ENCODE peak calls at places on chromosomes 11 and 22, in ten cellular contexts. O is A549, M is tibial nerve, H is sigmoid colon, Q is stomach, V is ovary, D is HepG2, G is esophagus muscularis mucosa, B is K562, K is H1. I is an unnamed sample.

GRCh38 chr22:44091021-44091721 is 67.1 kb downstream of the PARVB start:
- DNase-seq in G (no peak), H (peak), D (peak), O (peak), K (no peak), B (peak), Q (no peak), V (no peak), M (no peak), I (no peak)

GRCh38 chr22:47066616-47066905 is 304.1 kb downstream of the TBC1D22A start:
- DNase-seq in B (no peak), G (no peak), H (no peak), O (no peak), Q (no peak), V (no peak), K (no peak), D (no peak), M (no peak), I (peak)

GRCh38 chr11:2933376-2934056 is 4.3 kb upstream of the PHLDA2 start:
- DNase-seq in G (no peak), K (peak), H (peak), D (no peak), O (peak), M (no peak), V (no peak), B (no peak), Q (peak), I (peak)

GRCh38 chr11:72642815-72643511 is 31.3 kb downstream of the PDE2A start:
- DNase-seq in H (peak), B (peak), M (no peak), Q (peak), G (no peak), V (peak), O (peak), D (no peak), K (peak), I (peak)

GRCh38 chr22:49960967-49961600 is 512 bp downstream of the PIM3 start:
- DNase-seq in G (no peak), B (peak), O (peak), K (peak), Q (peak), D (no peak), H (peak), M (no peak), V (peak), I (peak)

GRCh38 chr11:1454576-1454975 is 32.0 kb downstream of the MOB2 start:
- DNase-seq in O (no peak), V (no peak), G (no peak), M (no peak), K (no peak), D (no peak), B (no peak), Q (no peak), H (no peak), I (no peak)

GRCh38 chr11:128776434-128777284 is 82.8 kb downstream of the FLI1 start:
- DNase-seq in V (peak), Q (peak), O (peak), B (peak), K (peak), H (no peak), M (no peak), G (no peak), D (no peak), I (no peak)

GRCh38 chr11:27719575-27719925 is 19.3 kb upstream of the BDNF start:
- DNase-seq in K (no peak), G (no peak), Q (no peak), D (no peak), V (no peak), O (no peak), B (no peak), H (no peak), M (no peak), I (no peak)

GRCh38 chr22:47175761-47176359 is 413.4 kb downstream of the TBC1D22A start:
- DNase-seq in H (peak), G (no peak), V (peak), M (no peak), O (no peak), K (no peak), B (no peak), D (no peak), Q (no peak), I (peak)

GRCh38 chr22:31173386-31174145 is 13.6 kb downstream of the RNF185 start:
- DNase-seq in D (no peak), Q (no peak), G (no peak), M (no peak), V (no peak), H (no peak), B (no peak), O (peak), K (no peak), I (no peak)

GRCh38 chr22:28019360-28019759 is 100.3 kb upstream of the PITPNB start:
- DNase-seq in B (no peak), G (no peak), H (peak), K (no peak), D (no peak), V (peak), Q (peak), O (no peak), M (no peak), I (peak)

GRCh38 chr11:18853086-18853720 is 61.6 kb upstream of the PTPN5 start:
- DNase-seq in M (no peak), K (peak), D (peak), O (peak), Q (no peak), B (no peak), V (no peak), H (no peak), G (no peak), I (no peak)

GRCh38 chr11:63931045-63931444 is 7.8 kb upstream of the NAA40 start:
- DNase-seq in Q (no peak), H (no peak), O (no peak), V (no peak), M (no peak), K (no peak), G (no peak), B (no peak), D (no peak), I (no peak)

GRCh38 chr11:18312663-18313420 is 9.1 kb downstream of the HPS5 start:
- DNase-seq in K (no peak), M (no peak), O (no peak), D (no peak), V (no peak), Q (no peak), H (no peak), B (no peak), G (no peak), I (no peak)

GRCh38 chr22:40183029-40183581 is 5.4 kb downstream of the TNRC6B start:
- DNase-seq in H (peak), Q (no peak), V (no peak), D (peak), M (peak), O (no peak), G (no peak), B (no peak), K (no peak), I (peak)

GRCh38 chr11:6656936-6657335 is 1.3 kb upstream of the DCHS1 start:
- DNase-seq in V (no peak), B (no peak), G (peak), H (no peak), M (no peak), D (no peak), K (peak), O (no peak), Q (no peak), I (no peak)

GRCh38 chr11:60912851-60913550 is 957 bp upstream of the TMEM109 start:
- DNase-seq in G (no peak), K (no peak), H (peak), V (no peak), Q (peak), D (no peak), O (no peak), M (no peak), B (no peak), I (no peak)

GRCh38 chr11:60910281-60910687 is 3.7 kb upstream of the TMEM109 start:
- DNase-seq in B (no peak), O (no peak), M (no peak), Q (peak), K (no peak), D (no peak), G (no peak), H (peak), V (no peak), I (peak)

GRCh38 chr11:60910711-60911366 is 3.1 kb upstream of the TMEM109 start:
- DNase-seq in B (no peak), H (peak), G (no peak), O (no peak), D (no peak), V (no peak), Q (no peak), M (no peak), K (no peak), I (no peak)

GRCh38 chr11:60913793-60914619 is at the start of gene TMEM109:
- DNase-seq in K (peak), H (peak), G (peak), D (peak), B (peak), M (peak), O (peak), Q (peak), V (peak), I (peak)

GRCh38 chr11:60912223-60912850 is 1.6 kb upstream of the TMEM109 start:
- DNase-seq in M (no peak), K (no peak), V (no peak), O (no peak), G (no peak), D (no peak), B (no peak), Q (no peak), H (no peak), I (no peak)
- TF ChIP-seq EP300 in M (no peak), K (no peak), V (no peak), O (no peak), G (no peak), D (no peak), B (no peak), Q (no peak), H (no peak), I (no peak)

DNA sequence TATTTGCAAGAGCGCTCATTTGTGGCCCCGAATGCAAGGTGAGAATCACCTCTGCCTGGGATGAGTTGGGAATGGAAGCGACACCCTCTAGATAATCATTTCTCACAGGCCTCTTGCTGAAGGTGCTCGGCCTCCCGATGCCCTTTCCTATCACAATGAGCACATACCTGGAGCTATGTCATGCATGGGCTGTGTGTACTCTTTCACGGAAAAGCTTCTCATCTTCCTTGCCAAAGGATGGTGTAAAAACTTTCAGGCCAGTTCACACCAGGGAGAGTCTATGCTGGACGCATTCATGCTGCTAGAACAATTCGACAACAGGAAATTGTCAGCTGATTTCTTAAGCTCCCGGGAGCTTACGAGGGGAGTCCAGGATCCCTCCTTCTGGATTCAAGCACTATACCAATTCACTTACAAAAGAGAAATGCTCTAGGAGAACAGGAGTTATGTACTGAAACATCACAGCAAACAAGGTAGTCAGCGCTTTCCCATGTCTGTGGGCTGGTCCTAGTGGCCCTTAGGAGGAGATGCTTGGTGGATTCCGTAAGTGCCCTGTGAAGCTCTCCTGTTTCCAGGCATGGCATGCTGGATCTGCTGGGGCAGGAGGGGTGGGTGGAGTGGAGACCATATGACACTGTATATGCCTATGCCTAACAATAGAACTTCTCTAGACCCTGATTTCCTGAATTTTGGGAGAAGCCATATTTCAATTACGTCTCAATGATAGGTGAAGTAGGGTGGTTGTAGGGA is 53.1 kb upstream of the B3GAT1 start:
- DNase-seq in K (no peak), Q (no peak), H (peak), B (no peak), D (no peak), O (no peak), M (no peak), V (no peak), G (no peak), I (no peak)
- TF ChIP-seq CTCF in K (no peak), Q (no peak), H (no peak), B (no peak), D (no peak), O (no peak), M (no peak), V (no peak), G (no peak), I (no peak)

GRCh38 chr11:125262194-125262824 is 97.8 kb downstream of the PKNOX2 start:
- DNase-seq in Q (no peak), M (no peak), B (no peak), D (peak), O (no peak), K (no peak), G (no peak), V (peak), H (no peak), I (no peak)
- H3K4me3 ChIP-seq in Q (no peak), M (no peak), B (no peak), D (no peak), O (no peak), K (no peak), G (no peak), V (no peak), H (no peak), I (no peak)

DNA sequence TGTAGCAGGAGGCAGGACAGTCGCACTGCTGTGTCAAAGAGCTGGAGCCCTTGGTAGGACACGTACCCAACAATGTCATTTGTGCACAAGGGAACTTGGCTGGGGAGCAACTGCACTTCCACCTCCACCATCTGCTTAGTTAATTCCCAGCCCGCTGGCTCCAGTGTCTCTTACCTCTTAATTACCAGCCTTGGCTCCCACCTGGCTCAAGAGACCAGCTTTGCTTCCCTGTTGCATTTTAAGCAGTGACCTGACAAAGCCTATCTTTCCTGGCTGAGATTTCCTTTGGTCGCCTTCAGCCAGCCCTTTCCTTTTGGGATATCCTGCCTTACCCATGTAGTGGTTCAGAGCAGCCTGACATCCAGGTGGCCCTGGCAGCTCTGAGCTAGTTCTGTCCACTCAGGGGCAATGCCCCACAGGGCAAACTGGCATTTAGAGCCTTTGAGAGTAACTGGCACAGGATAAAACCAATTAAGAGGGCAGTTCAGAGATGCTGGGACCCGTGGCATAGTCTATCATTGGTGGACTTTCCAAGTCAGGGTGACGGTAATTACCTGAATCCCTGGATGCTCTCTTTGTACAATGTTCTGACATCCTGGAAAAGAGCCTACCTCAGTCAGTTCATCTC is 212.6 kb upstream of the SORL1-AS1 start:
- DNase-seq in D (no peak), V (no peak), Q (no peak), H (no peak), G (peak), B (no peak), O (no peak), K (no peak), M (no peak), I (no peak)
- TF ChIP-seq EP300 in D (no peak), V (no peak), Q (no peak), H (no peak), G (no peak), B (no peak), O (no peak), K (no peak), M (no peak), I (no peak)

GRCh38 chr11:122920579-122920978 is 38.0 kb downstream of the JHY start:
- DNase-seq in O (no peak), G (no peak), D (no peak), B (no peak), Q (no peak), M (no peak), K (no peak), V (no peak), H (no peak), I (no peak)

GRCh38 chr11:122917311-122917710 is 34.8 kb downstream of the JHY start:
- DNase-seq in K (no peak), M (peak), B (no peak), H (peak), D (no peak), V (peak), Q (no peak), G (no peak), O (no peak), I (no peak)

GRCh38 chr11:122922893-122923292 is 40.3 kb downstream of the JHY start:
- DNase-seq in D (no peak), K (no peak), H (no peak), M (no peak), V (no peak), Q (no peak), O (no peak), G (no peak), B (no peak), I (no peak)

DNA sequence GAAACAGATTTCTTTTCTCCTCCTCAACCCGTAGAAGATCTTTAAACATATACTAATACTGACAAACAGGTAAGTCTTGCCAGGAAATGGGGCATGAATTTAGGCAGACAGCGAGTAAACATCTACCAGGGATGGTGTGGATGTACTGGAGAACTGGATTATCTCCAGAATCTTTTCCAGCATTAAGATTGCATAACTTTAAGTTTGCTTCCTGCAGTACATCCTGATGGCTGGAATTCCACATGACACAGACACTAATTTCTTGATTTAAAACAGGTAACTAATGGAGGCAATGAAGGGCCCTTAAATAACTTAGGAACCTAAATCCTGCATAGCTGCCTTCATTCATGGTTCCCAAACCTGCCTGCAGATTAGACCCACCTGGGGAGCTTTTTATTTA is 40.7 kb downstream of the JHY start:
- DNase-seq in V (no peak), D (no peak), K (no peak), H (no peak), O (no peak), Q (no peak), G (no peak), M (no peak), B (no peak), I (no peak)
- TF ChIP-seq CTCF in V (no peak), D (no peak), K (no peak), H (no peak), O (no peak), Q (no peak), G (no peak), M (no peak), B (no peak), I (no peak)

DNA sequence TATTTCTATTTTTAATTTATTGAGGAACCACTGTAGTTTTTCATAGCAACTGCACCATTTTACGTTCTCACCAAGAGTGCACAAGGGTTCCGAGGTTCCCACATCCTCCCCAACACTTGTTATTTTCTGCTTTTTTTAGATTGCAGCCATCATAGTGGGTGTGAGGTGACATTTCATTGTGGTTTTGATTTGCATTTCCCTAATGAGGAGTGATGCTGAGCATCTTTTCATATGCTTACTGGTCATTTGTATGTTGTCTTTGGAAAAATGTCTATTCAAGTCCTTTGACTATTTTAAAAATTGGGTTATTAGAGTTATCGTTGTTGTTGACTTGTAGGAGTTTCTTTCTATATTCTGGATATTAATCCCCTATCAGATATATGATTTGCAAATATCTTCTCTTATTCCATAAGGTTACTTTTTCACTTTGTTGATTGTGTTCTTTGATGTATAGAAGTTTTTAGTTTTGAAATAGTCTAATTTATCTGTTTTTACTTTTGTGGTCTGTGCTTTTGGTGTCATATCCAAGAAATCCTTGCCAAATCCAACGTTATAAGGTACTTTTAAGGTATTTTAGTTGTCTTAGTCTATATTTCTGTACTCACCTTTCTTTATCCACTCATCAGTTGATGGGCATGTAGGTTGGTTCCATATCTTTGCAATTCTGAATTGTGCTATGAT is 9.0 kb downstream of the NEAT1 start:
- DNase-seq in H (no peak), K (no peak), B (no peak), G (no peak), M (no peak), D (no peak), Q (no peak), O (peak), V (no peak), I (peak)
- H3K4me3 ChIP-seq in H (no peak), K (no peak), B (no peak), G (peak), M (peak), D (no peak), Q (peak), O (peak), V (no peak), I (no peak)

GRCh38 chr22:19330865-19331418 is 39.4 kb upstream of the CLTCL1 start:
- DNase-seq in V (no peak), O (no peak), B (no peak), H (no peak), G (no peak), D (no peak), M (no peak), Q (no peak), K (no peak), I (no peak)

GRCh38 chr22:19329454-19329853 is 37.9 kb upstream of the CLTCL1 start:
- DNase-seq in D (no peak), B (no peak), G (no peak), K (no peak), O (no peak), H (no peak), Q (no peak), V (no peak), M (no peak), I (no peak)

GRCh38 chr22:19321757-19322156 is 30.2 kb upstream of the CLTCL1 start:
- DNase-seq in Q (no peak), K (no peak), G (no peak), V (no peak), H (no peak), M (no peak), B (no peak), O (no peak), D (no peak), I (no peak)

DNA sequence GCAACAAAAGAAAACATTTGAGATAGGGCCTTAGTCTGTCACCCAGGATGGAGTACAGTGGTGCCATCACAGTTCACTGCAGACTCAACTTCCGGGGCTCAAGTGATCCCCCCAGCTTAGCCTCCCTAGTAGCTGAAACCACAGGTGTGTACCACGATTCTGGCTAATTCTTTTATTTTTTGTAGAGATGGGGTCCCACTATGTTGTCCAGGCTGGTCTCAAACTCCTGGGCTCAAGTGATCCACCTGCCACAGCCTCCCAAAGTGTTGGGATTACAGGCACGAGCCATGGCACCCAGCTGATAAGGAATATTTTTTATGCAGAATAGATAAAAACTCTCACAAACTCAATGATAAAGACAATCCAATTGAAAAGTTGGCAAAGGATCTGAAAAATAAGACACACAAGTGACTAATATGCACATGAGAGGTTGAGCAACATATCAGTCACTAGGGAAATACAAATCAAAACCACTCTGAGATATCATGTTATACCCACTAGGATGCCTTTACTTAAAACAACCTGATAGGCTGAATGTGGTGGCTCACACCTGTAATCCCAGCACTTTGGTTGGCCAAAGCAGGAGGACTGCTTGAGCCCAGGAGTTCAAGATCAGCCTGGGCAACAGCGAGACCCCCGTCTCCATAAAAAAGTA is 33.9 kb upstream of the CLTCL1 start:
- DNase-seq in B (no peak), M (no peak), Q (no peak), V (no peak), G (no peak), H (no peak), D (no peak), O (no peak), K (no peak), I (no peak)
- TF ChIP-seq EP300 in B (no peak), M (no peak), Q (no peak), V (no peak), G (no peak), H (no peak), D (no peak), O (no peak), K (no peak), I (no peak)